ENCODE peak calls at places on chromosome 20, in eight cellular contexts. M, Q, U, K, E, G, R and B are unnamed samples.

GRCh38 chr20:50918403-50918802 is 12.8 kb downstream of the ADNP start:
- DNase-seq in G (no peak), E (no peak), Q (no peak), K (no peak), M (no peak), U (peak; percentile 34), R (no peak), B (no peak)

GRCh38 chr20:11436113-11436890 is 481.4 kb upstream of the BTBD3 start:
- DNase-seq in G (no peak), E (no peak), U (no peak), R (no peak), Q (no peak), K (no peak), M (no peak), B (no peak)

GRCh38 chr20:1943267-1944002 is 48.2 kb downstream of the SIRPA start:
- DNase-seq in G (peak; percentile 37), K (no peak), E (peak; percentile 84), R (no peak), Q (peak; percentile 77), U (peak; percentile 83), M (peak; percentile 67), B (no peak)

GRCh38 chr20:44017211-44017610 is 102.6 kb downstream of the TOX2 start:
- DNase-seq in Q (no peak), G (no peak), K (no peak), E (no peak), U (no peak), R (no peak), M (no peak), B (no peak)

GRCh38 chr20:32536861-32537656 is 48.1 kb downstream of the NOL4L start:
- DNase-seq in R (peak; percentile 84), U (no peak), E (peak; percentile 92), G (no peak), Q (peak; percentile 68), K (peak; percentile 59), M (no peak), B (no peak)

GRCh38 chr20:37161830-37162549 is 17.1 kb upstream of the RPN2 start:
- DNase-seq in K (no peak), R (no peak), U (no peak), G (no peak), E (no peak), M (no peak), Q (no peak), B (no peak)

GRCh38 chr20:1897486-1897885 is 2.3 kb downstream of the SIRPA start:
- DNase-seq in Q (no peak), G (no peak), E (peak; percentile 62), R (no peak), K (no peak), U (no peak), M (no peak), B (no peak)

GRCh38 chr20:25050501-25051350 is 7.2 kb downstream of the ACSS1 start:
- DNase-seq in R (no peak), G (no peak), Q (peak; percentile 47), E (peak; percentile 42), M (no peak), U (no peak), K (no peak), B (no peak)

GRCh38 chr20:63739129-63740069 is at the start of gene SLC2A4RG:
- DNase-seq in R (peak; percentile 95), M (peak; percentile 63), U (peak; percentile 39), Q (peak; percentile 91), K (peak; percentile 99), G (peak; percentile 84), E (peak; percentile 90), B (peak; percentile 85)

GRCh38 chr20:4026093-4026601 is 10.8 kb upstream of the RNF24 start:
- DNase-seq in R (no peak), G (no peak), K (peak; percentile 54), Q (no peak), E (no peak), U (no peak), M (peak; percentile 69), B (peak; percentile 41)

GRCh38 chr20:4358566-4358965 is 343.2 kb upstream of the RNF24 start:
- DNase-seq in E (no peak), K (no peak), G (no peak), Q (no peak), R (no peak), M (no peak), U (no peak), B (no peak)

GRCh38 chr20:1718604-1719384 is 61.2 kb upstream of the SIRPG start:
- DNase-seq in K (no peak), M (peak; percentile 99), E (no peak), Q (peak; percentile 68), G (no peak), R (no peak), U (peak; percentile 98), B (no peak)

GRCh38 chr20:36251426-36251825 is 15.1 kb downstream of the AAR2 start:
- DNase-seq in Q (no peak), M (peak; percentile 68), U (peak; percentile 80), R (no peak), G (no peak), K (no peak), E (no peak), B (no peak)

GRCh38 chr20:3172126-3172932 is 1.0 kb downstream of the LZTS3 start:
- DNase-seq in K (no peak), U (no peak), R (no peak), M (no peak), Q (peak; percentile 28), G (no peak), E (no peak), B (no peak)

GRCh38 chr20:31918471-31919105 is 33.3 kb downstream of the PDRG1 start:
- DNase-seq in G (no peak), M (no peak), U (peak; percentile 62), R (no peak), E (no peak), Q (no peak), K (no peak), B (no peak)

GRCh38 chr20:33415948-33416347 is 14.6 kb upstream of the CDK5RAP1 start:
- DNase-seq in E (peak; percentile 49), M (peak; percentile 59), G (peak; percentile 39), R (no peak), Q (peak; percentile 74), K (peak; percentile 66), U (peak; percentile 33), B (peak; percentile 64)

GRCh38 chr20:36847009-36847709 is 28.8 kb upstream of the TLDC2 start:
- DNase-seq in U (peak; percentile 83), M (peak; percentile 80), E (peak; percentile 75), G (peak; percentile 83), Q (peak; percentile 87), K (no peak), R (no peak), B (no peak)

GRCh38 chr20:58433759-58434158 is 44.7 kb downstream of the VAPB start:
- DNase-seq in K (no peak), U (peak; percentile 59), M (peak; percentile 42), Q (no peak), R (no peak), E (no peak), G (no peak), B (no peak)

GRCh38 chr20:50645253-50646068 is 45.9 kb downstream of the RIPOR3 start:
- DNase-seq in K (no peak), U (peak; percentile 83), R (peak; percentile 92), M (peak; percentile 95), E (peak; percentile 84), G (peak; percentile 58), Q (peak; percentile 89), B (peak; percentile 36)

GRCh38 chr20:46117704-46118467 is at the start of gene CD40:
- DNase-seq in M (no peak), U (peak; percentile 64), R (peak; percentile 93), Q (peak; percentile 94), G (peak; percentile 90), E (peak; percentile 94), K (peak; percentile 66), B (peak; percentile 89)

GRCh38 chr20:43975096-43975768 is 60.6 kb downstream of the TOX2 start:
- DNase-seq in M (peak; percentile 85), Q (no peak), U (peak; percentile 85), G (no peak), E (no peak), K (no peak), R (no peak), B (no peak)

GRCh38 chr20:44730441-44730840 is 15.2 kb upstream of the KCNK15 start:
- DNase-seq in K (no peak), Q (no peak), U (peak; percentile 94), G (peak; percentile 0), E (no peak), M (peak; percentile 93), R (no peak), B (no peak)

GRCh38 chr20:51460569-51461265 is 81.8 kb downstream of the NFATC2 start:
- DNase-seq in K (no peak), E (no peak), Q (no peak), G (no peak), R (no peak), U (no peak), M (no peak), B (no peak)

DNA sequence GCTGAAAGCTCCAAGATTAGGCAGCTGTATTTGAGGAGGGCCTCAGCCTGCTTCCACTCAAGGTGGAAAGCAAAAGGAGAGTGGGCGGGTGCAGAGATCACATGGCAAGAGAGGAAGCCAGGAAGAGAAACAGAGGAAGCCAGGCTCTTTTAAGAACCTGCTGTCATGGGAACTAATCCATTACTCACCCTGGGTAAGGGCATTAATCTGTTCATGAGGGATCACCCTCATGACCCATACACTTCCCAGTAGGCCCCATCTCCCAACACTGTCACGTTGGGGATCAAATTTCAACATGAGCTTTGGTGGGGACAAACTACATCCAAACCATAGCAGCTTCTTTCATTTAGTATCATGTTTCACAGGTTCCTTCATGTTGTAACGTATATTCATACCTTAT is 53.9 kb downstream of the DHX35 start:
- DNase-seq in R (no peak), U (peak; percentile 64), E (no peak), G (no peak), K (no peak), Q (no peak), M (peak; percentile 29), B (no peak)
- H3K36me3 ChIP-seq in R (no peaks in the 10 kb centered on the region), U (no peaks in the 10 kb centered on the region), E (no peaks in the 10 kb centered on the region), G (peaks cover 91% of the 10 kb centered on the region), K (peaks cover 31% of the 10 kb centered on the region), Q (peaks cover 96% of the 10 kb centered on the region), M (peaks cover 2% of the 10 kb centered on the region), B (peaks cover 41% of the 10 kb centered on the region)

DNA sequence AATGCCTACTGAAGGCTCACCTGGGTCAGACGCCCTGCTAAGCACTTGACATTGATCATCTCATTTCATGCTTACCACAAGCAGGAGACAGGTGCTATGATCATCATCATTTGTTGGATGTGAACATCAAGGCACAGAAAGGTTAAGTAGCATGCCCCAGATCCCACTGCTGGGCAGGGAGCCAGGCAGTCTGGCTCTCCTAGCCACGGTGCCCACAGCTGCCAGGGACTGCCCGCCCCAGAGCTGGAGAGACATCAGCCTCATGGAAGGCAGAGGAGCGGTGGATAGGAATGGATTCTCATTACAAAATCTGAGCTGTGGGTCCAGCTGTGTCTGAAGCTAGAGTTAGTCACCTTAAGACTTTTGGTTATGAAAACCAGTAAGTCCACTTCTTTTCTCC is 3.6 kb downstream of the SULF2 start:
- DNase-seq in Q (no peak), R (no peak), M (no peak), G (no peak), U (no peak), K (peak; percentile 70), E (no peak), B (no peak)
- H3K27me3 ChIP-seq in Q (no peaks in the 10 kb centered on the region), R (peaks cover 43% of the 10 kb centered on the region), M (no peaks in the 10 kb centered on the region), G (peaks cover 54% of the 10 kb centered on the region), U (no peaks in the 10 kb centered on the region), K (peaks cover 14% of the 10 kb centered on the region), E (no peaks in the 10 kb centered on the region), B (no peaks in the 10 kb centered on the region)

GRCh38 chr20:56630086-56630493 is 984 bp downstream of the TFAP2C start:
- DNase-seq in Q (no peak), M (peak; percentile 95), G (no peak), E (no peak), U (peak; percentile 83), R (peak; percentile 87), K (peak; percentile 59), B (peak; percentile 29)
- TF ChIP-seq CTCF in Q (no peak), M (peak; percentile 89), G (peak; percentile 43), E (peak; percentile 17), U (peak; percentile 85), R (peak; percentile 36), K (peak; percentile 32), B (peak; percentile 34)

GRCh38 chr20:62127799-62128198 is 5.5 kb downstream of the LSM14B start:
- DNase-seq in M (no peak), U (no peak), G (no peak), E (no peak), Q (no peak), K (no peak), R (no peak), B (no peak)
- H3K36me3 ChIP-seq in M (peaks cover 37% of the 10 kb centered on the region), U (peaks cover 49% of the 10 kb centered on the region), G (peaks cover 81% of the 10 kb centered on the region), E (no peaks in the 10 kb centered on the region), Q (peaks cover 87% of the 10 kb centered on the region), K (peaks cover 77% of the 10 kb centered on the region), R (no peaks in the 10 kb centered on the region), B (peaks cover 79% of the 10 kb centered on the region)